ENCODE peak calls at places on chromosomes 5 and 9, in four cellular contexts. I is A549, B is HepG2, X is HCT116. Q is an unnamed sample.

GRCh38 chr5:149283611-149284480 is 12.2 kb downstream of the AFAP1L1 start:
- DNase-seq in B (no peak), X (no peak), I (no peak), Q (no peak)

GRCh38 chr5:128905225-128906110 is 59.8 kb upstream of the SLC27A6 start:
- DNase-seq in X (peak), B (peak), I (peak), Q (no peak)

GRCh38 chr5:146731909-146732659 is 146.5 kb downstream of the PPP2R2B start:
- DNase-seq in I (peak), B (no peak), X (peak), Q (no peak)

GRCh38 chr5:132215329-132215728 is 12.3 kb downstream of the P4HA2 start:
- DNase-seq in X (no peak), B (no peak), I (peak), Q (no peak)

GRCh38 chr9:36401179-36401740 is 1.2 kb upstream of the RNF38 start:
- DNase-seq in X (peak), B (peak), I (peak), Q (peak)

GRCh38 chr5:135986891-135987401 is 32.2 kb upstream of the LECT2 start:
- DNase-seq in I (no peak), B (no peak), X (no peak), Q (no peak)

GRCh38 chr5:16897800-16898199 is 38.3 kb downstream of the MYO10 start:
- DNase-seq in I (no peak), B (no peak), X (no peak), Q (no peak)

GRCh38 chr9:37156205-37156604 is 35.8 kb downstream of the ZCCHC7 start:
- DNase-seq in B (no peak), I (no peak), X (no peak), Q (no peak)

GRCh38 chr5:91092859-91093843 is 290.0 kb downstream of the ARRDC3 start:
- DNase-seq in B (peak), X (no peak), I (no peak), Q (no peak)

GRCh38 chr5:94173100-94173499 is 431.7 kb upstream of the POU5F2 start:
- DNase-seq in B (no peak), X (no peak), I (no peak), Q (no peak)

GRCh38 chr5:16456103-16456832 is 9.3 kb downstream of the ZNF622 start:
- DNase-seq in B (peak), I (peak), X (peak), Q (no peak)

GRCh38 chr5:1507961-1508678 is 15.6 kb downstream of the LPCAT1 start:
- DNase-seq in X (no peak), B (no peak), I (no peak), Q (no peak)

GRCh38 chr9:1637401-1637800 is 377.7 kb upstream of the SMARCA2 start:
- DNase-seq in I (no peak), X (no peak), B (no peak), Q (no peak)

GRCh38 chr9:125683486-125683885 is 23.5 kb downstream of the MAPKAP1 start:
- DNase-seq in I (no peak), X (no peak), B (no peak), Q (no peak)

GRCh38 chr9:120446681-120447080 is 133.3 kb downstream of the CDK5RAP2 start:
- DNase-seq in X (no peak), I (no peak), B (no peak), Q (no peak)

GRCh38 chr9:93598647-93599241 is 22.4 kb downstream of the PHF2 start:
- DNase-seq in I (no peak), B (no peak), X (no peak), Q (no peak)

GRCh38 chr9:93112864-93113389 is 16.9 kb downstream of the CARD19 start:
- DNase-seq in B (no peak), I (no peak), X (no peak), Q (no peak)

GRCh38 chr9:134326754-134327526 is 685 bp downstream of the RXRA start:
- DNase-seq in X (no peak), B (no peak), I (peak), Q (no peak)

GRCh38 chr5:126508962-126509279 is 85.7 kb downstream of the GRAMD2B start:
- DNase-seq in B (no peak), I (no peak), X (no peak), Q (no peak)

GRCh38 chr9:96327694-96328352 is 25.8 kb upstream of the HSD17B3 start:
- DNase-seq in X (no peak), I (peak), B (peak), Q (peak)

GRCh38 chr5:71828641-71829040 is 109.6 kb downstream of the CARTPT start:
- DNase-seq in I (no peak), B (no peak), X (no peak), Q (no peak)

GRCh38 chr5:71829206-71829605 is 110.1 kb downstream of the CARTPT start:
- DNase-seq in B (no peak), X (no peak), I (no peak), Q (no peak)

GRCh38 chr5:71832812-71833456 is 113.9 kb downstream of the CARTPT start:
- DNase-seq in I (no peak), X (no peak), B (no peak), Q (no peak)

GRCh38 chr5:71834575-71834974 is 115.5 kb downstream of the CARTPT start:
- DNase-seq in B (no peak), I (no peak), X (no peak), Q (no peak)

GRCh38 chr5:71830626-71831539 is 111.8 kb downstream of the CARTPT start:
- DNase-seq in B (no peak), I (no peak), X (no peak), Q (no peak)
- TF ChIP-seq REST in B (no peak), I (no peak), X (no peak), Q (no peak)

DNA sequence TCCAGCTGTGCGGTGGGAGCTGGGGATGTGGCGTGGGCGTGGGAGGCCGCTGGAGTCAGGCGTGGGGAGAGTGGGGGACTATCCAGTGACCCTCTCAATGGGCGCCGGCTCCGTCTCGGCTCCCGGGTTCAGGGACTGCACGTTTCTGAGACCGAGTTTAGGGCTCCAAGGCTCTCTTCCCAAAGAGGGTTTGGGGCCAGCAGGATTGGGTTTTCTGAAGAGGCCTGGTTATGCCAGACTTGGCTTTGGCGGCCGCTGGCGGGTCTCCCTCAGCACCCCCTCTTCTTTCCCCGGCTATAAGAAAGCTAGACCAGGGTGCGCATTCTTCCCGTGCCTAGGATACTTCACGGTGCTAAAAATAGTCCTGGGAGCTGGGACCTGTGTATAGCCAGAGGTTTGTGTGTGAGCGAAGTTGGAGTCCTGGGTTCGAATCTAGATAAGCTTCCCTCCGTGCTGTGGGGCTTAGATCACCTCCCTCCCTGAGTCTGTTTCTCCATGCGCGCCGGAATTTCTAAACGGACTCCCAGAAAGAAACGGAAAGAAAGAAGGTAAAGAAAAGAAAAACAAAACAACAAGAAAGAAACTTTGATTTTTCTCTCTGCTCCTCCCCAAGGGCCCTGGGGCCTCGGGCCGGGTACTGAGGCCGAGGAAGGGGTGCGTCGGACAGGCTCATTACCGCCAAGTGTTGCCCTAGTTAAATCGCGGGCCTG is 5.0 kb downstream of the HAND1 start:
- DNase-seq in I (no peak), B (no peak), X (no peak), Q (no peak)
- H3K4me3 ChIP-seq in I (no peak), B (no peak), X (no peak), Q (no peak)

GRCh38 chr5:134380367-134380766 is 9.0 kb downstream of the UBE2B start:
- DNase-seq in B (no peak), I (no peak), X (no peak), Q (no peak)
- TF ChIP-seq REST in B (no peak), I (no peak), X (no peak), Q (no peak)

GRCh38 chr5:159133041-159133741 is 33.5 kb upstream of the EBF1 start:
- DNase-seq in B (peak), X (peak), I (peak), Q (peak)
- H3K4me3 ChIP-seq in B (no peak), X (no peak), I (no peak), Q (no peak)

DNA sequence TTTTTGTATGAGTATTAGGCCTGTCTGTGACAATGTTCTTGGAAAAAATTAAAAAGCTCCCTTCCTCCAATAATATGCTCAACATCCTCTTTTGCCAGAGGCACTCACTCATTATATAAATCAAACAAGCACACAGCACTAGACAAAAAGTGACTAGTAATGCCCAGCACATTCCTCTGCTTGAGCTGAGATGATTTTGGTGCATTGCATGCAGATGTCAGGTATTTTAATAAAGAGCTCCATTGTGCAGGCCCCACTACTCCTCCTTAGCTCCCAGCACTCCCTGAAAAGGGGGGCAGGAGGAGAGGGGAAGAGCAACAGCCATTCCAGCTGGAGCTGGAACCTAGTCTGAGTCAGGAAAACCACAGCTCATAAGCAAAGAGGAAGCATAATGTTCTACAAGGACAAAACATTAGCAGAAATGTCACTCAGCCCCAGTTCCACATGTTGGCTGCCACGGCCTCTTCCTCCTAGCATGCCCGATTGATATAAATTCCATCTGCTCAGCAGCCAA is 348.5 kb downstream of the BNC2 start:
- DNase-seq in X (no peak), B (no peak), I (no peak), Q (no peak)
- TF ChIP-seq REST in X (no peak), B (no peak), I (no peak), Q (no peak)

GRCh38 chr9:33159760-33160127 is 7.4 kb downstream of the B4GALT1 start:
- DNase-seq in I (no peak), X (no peak), B (no peak), Q (no peak)

GRCh38 chr9:33161011-33161588 is 6.0 kb downstream of the B4GALT1 start:
- DNase-seq in I (peak), B (no peak), X (peak), Q (no peak)

GRCh38 chr9:33157960-33158359 is 9.2 kb downstream of the B4GALT1 start:
- DNase-seq in I (no peak), B (no peak), X (no peak), Q (no peak)

GRCh38 chr9:33159058-33159759 is 7.9 kb downstream of the B4GALT1 start:
- DNase-seq in B (no peak), I (no peak), X (no peak), Q (no peak)

DNA sequence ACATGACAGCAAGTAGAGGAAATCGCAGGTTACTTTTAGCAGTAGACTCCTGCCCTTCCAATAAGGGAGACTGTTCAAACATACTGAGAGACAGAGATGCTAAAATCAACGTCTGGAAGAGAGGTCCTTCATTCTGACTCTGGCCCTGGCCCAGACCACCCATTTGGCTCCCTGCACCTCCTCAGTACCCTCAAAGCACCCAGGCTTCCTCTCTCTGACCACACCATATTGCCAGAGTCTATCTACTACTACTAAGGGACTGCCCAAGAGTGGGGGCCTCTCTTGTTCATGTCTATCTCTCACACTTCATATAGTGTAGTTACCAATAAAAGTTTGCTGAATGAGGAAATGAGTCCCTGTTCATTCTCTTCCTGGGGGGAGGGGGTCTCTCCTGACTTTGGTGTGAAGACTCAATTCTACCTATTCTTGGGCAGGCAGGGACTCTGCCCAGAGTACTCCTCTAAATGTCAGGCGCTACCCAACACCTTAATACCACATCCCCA is 8.5 kb downstream of the B4GALT1 start:
- DNase-seq in X (no peak), B (no peak), I (no peak), Q (no peak)
- H3K4me3 ChIP-seq in X (no peak), B (no peak), I (peak), Q (peak)

GRCh38 chr9:114238471-114238870 is 83.1 kb downstream of the COL27A1 start:
- DNase-seq in I (no peak), X (no peak), B (no peak), Q (no peak)
- TF ChIP-seq REST in I (no peak), X (no peak), B (no peak), Q (no peak)

GRCh38 chr5:78495800-78496199 is 135.4 kb downstream of the SCAMP1 start:
- DNase-seq in B (no peak), X (no peak), I (no peak), Q (no peak)

GRCh38 chr5:78500028-78500427 is 139.6 kb downstream of the SCAMP1 start:
- DNase-seq in B (no peak), I (no peak), X (no peak), Q (no peak)

GRCh38 chr5:78499485-78499884 is 139.1 kb downstream of the SCAMP1 start:
- DNase-seq in X (no peak), B (no peak), I (no peak), Q (no peak)

GRCh38 chr5:78496373-78496772 is 136.0 kb downstream of the SCAMP1 start:
- DNase-seq in B (peak), I (no peak), X (no peak), Q (no peak)

DNA sequence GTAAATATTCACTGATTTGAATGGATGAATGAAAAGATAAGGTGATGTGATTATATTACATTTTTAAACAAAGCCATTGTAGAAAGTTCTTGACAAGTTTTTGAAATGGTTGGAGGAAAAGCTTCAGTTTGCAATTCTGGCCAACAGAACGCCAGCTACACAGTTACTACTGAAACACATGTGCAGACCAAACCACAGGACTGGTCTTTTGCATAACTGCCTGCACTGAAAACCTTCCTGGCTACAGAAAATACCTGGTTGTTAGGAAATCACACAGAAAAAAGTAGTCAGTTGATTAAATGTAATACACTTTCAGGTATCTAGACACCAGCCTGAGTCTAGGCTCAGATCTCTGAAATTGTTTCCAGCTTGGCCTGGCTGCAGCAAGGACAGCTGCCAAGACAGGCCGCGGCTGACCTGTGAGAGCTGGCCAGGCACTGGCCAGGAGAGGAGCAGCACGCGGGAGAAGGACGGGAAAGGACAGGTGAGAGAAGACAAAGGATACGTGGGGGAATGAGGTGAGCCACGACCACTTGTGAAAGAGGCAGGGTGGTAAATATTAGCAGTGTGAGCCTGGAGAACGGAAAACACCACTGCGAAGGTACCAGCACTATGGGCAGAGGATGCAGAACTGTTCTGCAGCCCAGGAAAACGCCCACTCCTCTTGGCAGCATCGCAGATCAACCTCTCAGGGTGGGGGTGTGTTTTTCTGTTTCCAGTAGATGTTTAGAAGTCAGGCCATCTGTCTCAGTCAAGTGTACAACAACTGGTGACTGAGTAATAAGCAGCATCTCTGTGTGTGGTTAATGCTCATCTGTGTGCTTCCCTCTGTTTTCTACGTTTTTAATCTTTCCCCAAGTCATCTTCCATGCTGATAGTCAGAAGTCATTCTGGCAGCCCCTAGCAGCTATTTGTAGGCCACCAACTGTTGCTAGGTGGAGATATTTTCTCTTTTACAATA is 137.4 kb downstream of the SCAMP1 start:
- DNase-seq in X (no peak), I (no peak), B (no peak), Q (no peak)
- H3K4me3 ChIP-seq in X (no peak), I (no peak), B (no peak), Q (peak)

DNA sequence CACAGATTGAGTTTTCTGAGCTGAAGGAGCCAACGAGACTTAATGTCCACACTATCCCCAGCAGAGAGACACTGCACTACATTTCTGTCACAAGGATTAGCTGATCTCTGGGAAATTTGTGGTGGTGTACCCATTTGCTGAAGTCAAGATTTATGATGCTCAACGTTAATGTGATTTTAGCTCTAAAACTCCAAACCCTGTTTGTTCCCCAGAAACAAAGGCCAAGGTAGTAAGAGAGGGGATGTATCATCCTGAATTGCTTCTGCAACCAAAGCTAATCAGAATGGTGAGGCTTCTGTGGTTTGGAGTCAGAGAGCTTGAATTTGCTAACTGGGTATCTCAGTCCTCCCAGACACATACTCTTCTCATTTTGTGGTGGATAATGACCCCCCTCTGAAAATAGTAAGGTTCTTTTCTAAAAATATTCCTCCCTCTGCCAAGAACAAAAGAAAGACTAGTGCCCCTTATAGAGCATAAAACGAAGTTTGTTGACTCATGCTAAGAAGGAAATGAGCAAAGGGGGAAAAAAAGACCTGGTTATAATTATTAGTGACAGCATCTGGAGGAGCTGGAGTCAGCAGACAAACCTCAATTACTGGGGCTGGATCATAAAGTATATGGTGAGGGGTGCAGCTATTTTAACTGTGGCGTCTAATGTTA is 417.0 kb downstream of the PSAT1 start:
- DNase-seq in B (no peak), X (no peak), I (no peak), Q (no peak)
- TF ChIP-seq REST in B (no peak), X (no peak), I (no peak), Q (no peak)

Q was measured in GM12878.